ENCODE peak calls at places on chromosomes 1 and 21, in seven cellular contexts. L is CD8-positive, alpha-beta memory T cell; X is cardiac septum; J is DMS 273 treated with DMSO at 0.1 percent for 48 hours; S is cerebellum; A is B cell; F is head of caudate nucleus. I is an unnamed sample.

GRCh38 chr1:36645911-36646310 is 163.2 kb upstream of the CSF3R start:
- DNase-seq in L (no peak), X (no peak), J (no peak), S (no peak), A (no peak), F (no peak), I (no peak)

GRCh38 chr1:41657101-41657500 is 172.6 kb upstream of the EDN2 start:
- DNase-seq in L (no peak), X (peak), J (no peak), S (no peak), A (no peak), F (no peak), I (no peak)

GRCh38 chr1:156060937-156061636 is at the start of gene RAB25:
- DNase-seq in L (no peak), X (no peak), J (no peak), S (no peak), A (no peak), F (no peak), I (peak)

GRCh38 chr1:43440358-43440757 is 13.4 kb downstream of the HYI start:
- DNase-seq in L (no peak), X (peak), J (no peak), S (no peak), A (no peak), F (no peak), I (no peak)

GRCh38 chr1:93328809-93329477 is 16.8 kb upstream of the DR1 start:
- DNase-seq in L (no peak), X (no peak), J (peak), S (no peak), A (no peak), F (no peak), I (no peak)

GRCh38 chr1:225544283-225544682 is 108.6 kb downstream of the ENAH start:
- DNase-seq in L (no peak), X (no peak), J (no peak), S (no peak), A (no peak), F (no peak), I (no peak)

GRCh38 chr21:45098867-45099266 is 24.5 kb downstream of the ADARB1 start:
- DNase-seq in L (no peak), X (no peak), J (peak), S (peak), A (no peak), F (no peak), I (no peak)

GRCh38 chr1:35717911-35718476 is 690 bp downstream of the C1orf216 start:
- DNase-seq in L (no peak), X (no peak), J (no peak), S (peak), A (no peak), F (peak), I (peak)

GRCh38 chr1:204350857-204351573 is 8.7 kb downstream of the PLEKHA6 start:
- DNase-seq in L (no peak), X (no peak), J (peak), S (peak), A (no peak), F (peak), I (peak)

GRCh38 chr1:66761273-66761672 is 9.0 kb downstream of the DYNLT5 start:
- DNase-seq in L (no peak), X (no peak), J (no peak), S (no peak), A (no peak), F (no peak), I (no peak)

GRCh38 chr1:204791453-204792366 is 79.0 kb upstream of the NFASC start:
- DNase-seq in L (peak), X (no peak), J (peak), S (peak), A (peak), F (peak), I (peak)

GRCh38 chr1:179353546-179353945 is 12.2 kb upstream of the AXDND1 start:
- DNase-seq in L (no peak), X (no peak), J (no peak), S (no peak), A (no peak), F (no peak), I (peak)

GRCh38 chr1:210400043-210400840 is 71.5 kb downstream of the HHAT start:
- DNase-seq in L (peak), X (no peak), J (peak), S (peak), A (peak), F (peak), I (peak)

GRCh38 chr1:158112994-158113758 is 67.5 kb upstream of the CD1D start:
- DNase-seq in L (no peak), X (no peak), J (peak), S (no peak), A (peak), F (peak), I (no peak)